ENCODE peak calls at places on chromosomes 4 and X, in four cellular contexts. X, E, S and C are unnamed samples.

GRCh38 chrX:49884290-49884862 is 5.1 kb downstream of the USP27X start:
- DNase-seq in X (peak), E (peak), S (peak), C (peak)

GRCh38 chr4:79472693-79473552 is 64.9 kb upstream of the GK2 start:
- DNase-seq in X (no peak), E (no peak), S (no peak), C (no peak)

GRCh38 chr4:48602763-48603162 is 112.7 kb downstream of the ZAR1 start:
- DNase-seq in X (no peak), E (no peak), S (no peak), C (no peak)

GRCh38 chrX:77962068-77962902 is 7.2 kb downstream of the PGAM4 start:
- DNase-seq in X (no peak), E (no peak), S (no peak), C (no peak)

GRCh38 chr4:183635333-183635732 is 23.7 kb downstream of the RWDD4 start:
- DNase-seq in X (no peak), E (no peak), S (no peak), C (peak)

GRCh38 chr4:88765729-88766128 is 68.1 kb upstream of the NAP1L5 start:
- DNase-seq in X (no peak), E (no peak), S (no peak), C (no peak)

GRCh38 chrX:52359614-52360232 is 9.1 kb upstream of the XAGE2 start:
- DNase-seq in X (no peak), E (no peak), S (no peak), C (no peak)

GRCh38 chr4:53767503-53767902 is 176.2 kb upstream of the LNX1 start:
- DNase-seq in X (no peak), E (no peak), S (no peak), C (no peak)

GRCh38 chr4:10734697-10735096 is 50.1 kb upstream of the CLNK start:
- DNase-seq in X (no peak), E (no peak), S (no peak), C (no peak)

GRCh38 chrX:51332188-51332942 is at the start of gene NUDT10:
- DNase-seq in X (no peak), E (no peak), S (no peak), C (peak)

GRCh38 chrX:150942958-150943594 is 40.1 kb upstream of the HMGB3 start:
- DNase-seq in X (no peak), E (no peak), S (peak), C (no peak)

GRCh38 chr4:41787931-41788330 is 39.4 kb upstream of the PHOX2B start:
- DNase-seq in X (no peak), E (no peak), S (no peak), C (no peak)

GRCh38 chrX:41377624-41378023 is 43.7 kb downstream of the DDX3X start:
- DNase-seq in X (no peak), E (no peak), S (no peak), C (no peak)

GRCh38 chrX:10769696-10770619 is 149.6 kb upstream of the MID1 start:
- DNase-seq in X (no peak), E (no peak), S (no peak), C (no peak)

GRCh38 chr4:83305187-83305586 is 20.6 kb upstream of the COQ2 start:
- DNase-seq in X (no peak), E (no peak), S (no peak), C (no peak)

GRCh38 chrX:54794795-54795194 is 3.3 kb downstream of the ITIH6 start:
- DNase-seq in X (no peak), E (no peak), S (no peak), C (no peak)

GRCh38 chr4:17962171-17962570 is 59.4 kb downstream of the LCORL start:
- DNase-seq in X (no peak), E (no peak), S (no peak), C (no peak)

GRCh38 chrX:135424469-135424868 is 2.7 kb downstream of the SMIM10L2A start:
- DNase-seq in X (no peak), E (no peak), S (no peak), C (no peak)

GRCh38 chr4:34771632-34772031 is 1472.7 kb downstream of the ARAP2 start:
- DNase-seq in X (no peak), E (no peak), S (no peak), C (no peak)

GRCh38 chrX:10514891-10515290 is 105.5 kb downstream of the MID1 start:
- DNase-seq in X (no peak), E (no peak), S (no peak), C (no peak)

GRCh38 chr4:181077416-181077815 is 1165.8 kb upstream of the TENM3 start:
- DNase-seq in X (no peak), E (no peak), S (no peak), C (no peak)

GRCh38 chr4:97653701-97654100 is 489.6 kb downstream of the STPG2 start:
- DNase-seq in X (no peak), E (no peak), S (no peak), C (no peak)

GRCh38 chrX:119734897-119735339 is 23.5 kb upstream of the SOWAHD start:
- DNase-seq in X (no peak), E (no peak), S (no peak), C (no peak)

GRCh38 chr4:98113005-98113404 is 30.3 kb downstream of the STPG2 start:
- DNase-seq in X (no peak), E (peak), S (peak), C (no peak)

GRCh38 chr4:139665079-139665689 is 435 bp upstream of the MGST2 start:
- DNase-seq in X (no peak), E (no peak), S (no peak), C (no peak)

GRCh38 chr4:179465131-179465797 is 2023.0 kb upstream of the AGA start:
- DNase-seq in X (no peak), E (no peak), S (no peak), C (peak)

GRCh38 chr4:119638359-119638758 is 9.8 kb upstream of the PDE5A start:
- DNase-seq in X (no peak), E (no peak), S (no peak), C (no peak)

GRCh38 chr4:72031868-72032619 is at the start of gene NPFFR2:
- DNase-seq in X (no peak), E (no peak), S (no peak), C (peak)

GRCh38 chrX:113929004-113929403 is 654.9 kb upstream of the HTR2C start:
- DNase-seq in X (no peak), E (peak), S (peak), C (peak)

GRCh38 chr4:6228158-6229067 is 28.1 kb upstream of the JAKMIP1 start:
- DNase-seq in X (no peak), E (no peak), S (no peak), C (no peak)

GRCh38 chrX:68261060-68261672 is 172.1 kb downstream of the OPHN1 start:
- DNase-seq in X (no peak), E (no peak), S (no peak), C (no peak)

GRCh38 chrX:136130931-136131843 is 16.1 kb upstream of the FHL1 start:
- DNase-seq in X (no peak), E (peak), S (no peak), C (no peak)

GRCh38 chrX:135977611-135978010 is 3.8 kb upstream of the MMGT1 start:
- DNase-seq in X (no peak), E (no peak), S (no peak), C (no peak)

GRCh38 chr4:118770741-118771187 is 65.2 kb downstream of the SEC24D start:
- DNase-seq in X (no peak), E (no peak), S (no peak), C (no peak)

GRCh38 chr4:18795794-18796193 is 774.2 kb upstream of the LCORL start:
- DNase-seq in X (no peak), E (no peak), S (no peak), C (no peak)

GRCh38 chr4:184688447-184688846 is 38.9 kb downstream of the PRIMPOL start:
- DNase-seq in X (no peak), E (no peak), S (no peak), C (peak)

GRCh38 chr4:48909697-48910096 is 3.1 kb upstream of the OCIAD2 start:
- DNase-seq in X (no peak), E (no peak), S (no peak), C (no peak)

GRCh38 chr4:174284181-174284886 is 623 bp downstream of the CEP44 start:
- DNase-seq in X (no peak), E (peak), S (no peak), C (no peak)

GRCh38 chrX:630922-631496 is 418 bp downstream of the SHOX start:
- DNase-seq in X (no peak), E (no peak), S (no peak), C (peak)
- TF ChIP-seq CREM in X (no peak), E (no peak), S (no peak), C (no peak)

GRCh38 chr4:13990596-13991589 is 363.4 kb upstream of the BOD1L1 start:
- DNase-seq in X (no peak), E (peak), S (no peak), C (no peak)

GRCh38 chr4:13994016-13994415 is 366.5 kb upstream of the BOD1L1 start:
- DNase-seq in X (no peak), E (no peak), S (no peak), C (no peak)

GRCh38 chr4:13992041-13992440 is 364.5 kb upstream of the BOD1L1 start:
- DNase-seq in X (no peak), E (no peak), S (no peak), C (no peak)

GRCh38 chr4:13989496-13989895 is 362.0 kb upstream of the BOD1L1 start:
- DNase-seq in X (no peak), E (no peak), S (no peak), C (no peak)

GRCh38 chr4:13992975-13993495 is 365.5 kb upstream of the BOD1L1 start:
- DNase-seq in X (no peak), E (no peak), S (no peak), C (no peak)
- TF ChIP-seq CREB1 in X (no peak), E (no peak), S (no peak), C (no peak)

GRCh38 chr4:110091426-110091825 is 107.0 kb downstream of the ELOVL6 start:
- DNase-seq in X (no peak), E (no peak), S (no peak), C (no peak)

GRCh38 chr4:110096406-110096805 is 102.0 kb downstream of the ELOVL6 start:
- DNase-seq in X (no peak), E (no peak), S (no peak), C (no peak)

GRCh38 chr4:110087116-110087708 is 111.2 kb downstream of the ELOVL6 start:
- DNase-seq in X (no peak), E (no peak), S (no peak), C (no peak)

GRCh38 chr4:110088670-110089069 is 109.7 kb downstream of the ELOVL6 start:
- DNase-seq in X (peak), E (no peak), S (no peak), C (no peak)

GRCh38 chr4:110092646-110093045 is 105.8 kb downstream of the ELOVL6 start:
- DNase-seq in X (no peak), E (no peak), S (no peak), C (no peak)
- TF ChIP-seq CREM in X (no peak), E (no peak), S (no peak), C (no peak)

GRCh38 chr4:3464911-3465697 is 2.0 kb downstream of the DOK7 start:
- DNase-seq in X (no peak), E (no peak), S (no peak), C (no peak)
- TF ChIP-seq CREB1 in X (no peak), E (no peak), S (no peak), C (no peak)